ENCODE peak calls at places on chromosomes 3 and 15, in five cellular contexts. X is aorta, T is cardiac muscle cell, M is PC-9, P is Caco-2. Q is an unnamed sample. For H3K27me3, the result is how much of the 10 kb centered on the place peaks cover.

GRCh38 chr15:99249270-99249817 is at the start of gene TTC23:
- DNase-seq in X (no peak), T (peak), M (peak), P (peak), Q (no peak)

GRCh38 chr3:158465074-158465473 is 105.9 kb upstream of the MLF1 start:
- DNase-seq in X (no peak), T (no peak), M (no peak), P (no peak), Q (no peak)

GRCh38 chr15:52689562-52689961 is 10.4 kb upstream of the ATOSA start:
- DNase-seq in X (no peak), T (no peak), M (no peak), P (no peak), Q (no peak)

GRCh38 chr3:155242342-155242741 is 51.1 kb downstream of the STRIT1 start:
- DNase-seq in X (no peak), T (no peak), M (no peak), P (no peak), Q (no peak)

GRCh38 chr3:51381333-51381705 is 3.8 kb upstream of the MANF start:
- DNase-seq in X (no peak), T (no peak), M (no peak), P (no peak), Q (no peak)

GRCh38 chr3:197802505-197803459 is 11.7 kb downstream of the LRCH3 start:
- DNase-seq in X (no peak), T (no peak), M (no peak), P (no peak), Q (no peak)

GRCh38 chr15:76158250-76158649 is 98.5 kb downstream of the TMEM266 start:
- DNase-seq in X (no peak), T (no peak), M (no peak), P (no peak), Q (no peak)

GRCh38 chr15:32840481-32841245 is 122.9 kb downstream of the GREM1 start:
- DNase-seq in X (no peak), T (no peak), M (no peak), P (no peak), Q (no peak)

GRCh38 chr15:63340878-63341277 is 40.8 kb downstream of the CA12 start:
- DNase-seq in X (no peak), T (no peak), M (no peak), P (no peak), Q (no peak)

DNA sequence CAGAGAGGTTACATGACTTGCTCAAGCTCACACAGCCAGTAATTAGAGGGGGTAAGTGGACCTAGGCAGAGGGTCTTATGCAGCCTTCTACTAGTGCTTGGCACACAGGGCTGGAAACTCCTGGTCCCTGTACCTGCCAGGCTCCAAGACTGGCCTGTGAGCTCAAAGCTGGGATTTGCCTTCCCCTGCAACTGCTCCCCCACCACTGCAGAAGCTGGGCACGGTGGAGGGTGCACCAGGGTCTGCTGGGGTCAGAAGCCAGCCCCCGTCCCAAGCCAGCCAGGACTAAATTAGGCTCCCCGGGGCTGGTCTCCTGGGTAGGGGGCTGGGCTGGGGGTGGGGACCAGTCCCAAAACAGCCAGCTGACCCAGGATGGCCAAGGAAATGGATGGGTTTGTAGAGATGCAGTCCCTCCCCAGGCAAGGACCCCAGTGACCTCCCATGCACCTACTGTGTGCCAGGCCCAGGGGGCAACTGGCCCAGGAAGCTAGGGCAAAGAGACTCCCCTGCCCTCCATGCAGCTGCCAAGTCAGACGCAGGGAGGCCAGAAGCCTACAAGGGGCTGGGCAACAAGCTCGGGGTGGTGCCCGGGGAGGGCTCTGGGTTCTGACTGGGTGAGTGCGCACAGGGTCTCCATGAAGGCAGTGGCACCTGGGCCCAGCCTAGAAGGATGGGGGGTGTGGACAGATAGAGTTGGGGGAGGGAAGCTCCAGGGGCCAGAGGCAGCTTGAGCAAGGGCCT is 51.8 kb upstream of the LINGO1 start:
- DNase-seq in X (no peak), T (no peak), M (no peak), P (no peak), Q (no peak)
- H3K27me3 ChIP-seq in X (under half), T (under half), M (half or more), P (under half), Q (under half)

DNA sequence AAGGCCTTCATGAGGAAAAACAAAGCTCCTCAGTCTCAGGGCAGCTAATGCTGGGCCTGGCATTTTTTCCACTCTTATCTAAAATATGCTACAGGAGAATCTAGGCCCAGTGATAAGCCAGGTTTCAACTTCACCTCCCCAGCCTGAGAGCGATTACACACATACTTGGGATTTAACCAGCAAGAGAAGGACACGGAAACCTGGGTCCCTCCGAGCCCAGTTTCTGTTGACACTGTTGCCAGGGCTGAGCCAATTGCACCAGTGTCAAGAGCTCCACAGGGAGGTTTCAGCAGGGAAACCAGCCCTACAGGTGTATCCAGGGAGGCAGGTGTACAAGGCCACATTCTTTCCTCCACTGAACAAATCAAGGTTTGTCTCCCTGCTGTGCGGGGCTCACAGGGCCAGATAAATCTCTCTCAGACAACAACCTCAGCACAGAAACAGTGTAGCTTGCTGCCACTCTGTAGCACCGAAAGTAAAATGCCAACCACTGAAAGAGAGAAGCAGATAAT is 85.4 kb downstream of the MAGI1 start:
- DNase-seq in X (no peak), T (peak), M (peak), P (peak), Q (peak)
- H3K4me3 ChIP-seq in X (no peak), T (no peak), M (peak), P (no peak), Q (no peak)

DNA sequence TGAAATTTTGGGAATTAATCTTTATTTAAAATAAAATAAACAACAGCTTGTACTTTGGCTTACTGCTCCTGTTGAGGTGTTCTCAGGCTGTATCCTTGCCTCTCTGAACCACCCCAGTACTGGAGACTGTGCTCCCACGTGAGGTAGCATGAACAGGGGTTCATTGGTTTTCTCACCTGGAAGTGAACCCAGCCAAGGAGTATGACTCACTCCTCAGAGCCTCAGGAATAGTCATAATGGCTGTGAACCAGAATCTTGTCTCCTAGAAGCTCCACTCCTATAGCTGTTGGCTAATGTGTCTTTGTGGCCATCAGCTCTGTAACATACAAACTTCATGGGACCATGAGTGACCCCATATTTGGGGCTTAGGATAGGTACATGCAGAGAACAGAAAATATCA is 122.5 kb upstream of the ST8SIA2 start:
- DNase-seq in X (no peak), T (no peak), M (no peak), P (no peak), Q (no peak)
- H3K27me3 ChIP-seq in X (under half), T (under half), M (half or more), P (under half), Q (under half)

GRCh38 chr3:45055032-45055410 is 28.9 kb downstream of the CLEC3B start:
- DNase-seq in X (no peak), T (no peak), M (peak), P (no peak), Q (no peak)
- H3K4me3 ChIP-seq in X (no peak), T (no peak), M (no peak), P (no peak), Q (no peak)

GRCh38 chr3:129007792-129008191 is 6.7 kb downstream of the EFCC1 start:
- DNase-seq in X (no peak), T (no peak), M (no peak), P (no peak), Q (no peak)
- H3K27me3 ChIP-seq in X (under half), T (half or more), M (under half), P (under half), Q (under half)

DNA sequence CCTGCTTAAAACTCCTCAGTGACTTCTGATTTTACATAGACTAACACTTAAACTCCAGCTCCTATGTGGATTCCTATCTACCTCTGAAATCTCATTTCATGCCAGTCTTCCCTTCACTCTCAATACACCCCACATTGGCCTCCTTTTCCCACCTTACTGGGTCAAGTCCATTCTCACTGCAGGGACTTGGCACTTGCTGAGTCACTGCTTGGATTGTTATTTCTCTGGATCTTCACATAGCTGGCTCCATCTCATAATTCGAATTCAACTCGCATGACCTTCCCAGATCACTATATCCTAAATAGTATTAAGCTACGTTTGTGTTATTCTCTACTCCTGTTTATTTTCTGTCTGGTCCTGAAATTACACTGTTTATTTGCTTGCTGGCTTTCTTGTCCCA is 59.6 kb upstream of the FRMD4B start:
- DNase-seq in X (no peak), T (no peak), M (no peak), P (no peak), Q (no peak)
- H3K4me3 ChIP-seq in X (no peak), T (no peak), M (no peak), P (no peak), Q (peak)

DNA sequence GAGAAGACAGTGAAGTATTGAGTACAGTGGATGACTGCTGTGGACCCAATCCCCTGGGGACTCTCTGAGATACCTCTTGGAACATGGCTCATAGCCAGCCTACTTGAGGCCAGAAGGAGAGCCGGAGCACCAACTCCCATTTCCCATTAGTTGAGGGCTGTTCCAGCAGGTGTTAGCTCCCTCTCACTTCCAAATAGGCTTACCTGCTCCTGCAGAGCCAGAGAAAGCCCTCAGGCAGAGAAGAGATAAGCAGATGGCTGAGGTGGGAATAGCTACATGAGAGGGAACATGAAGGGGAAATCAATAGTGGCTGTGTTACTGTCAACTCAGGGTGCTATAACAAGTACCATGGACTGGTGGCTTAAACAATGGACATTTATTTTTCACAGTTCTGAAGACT is 4.6 kb upstream of the CCK start:
- DNase-seq in X (no peak), T (no peak), M (no peak), P (no peak), Q (no peak)
- H3K27me3 ChIP-seq in X (under half), T (under half), M (under half), P (under half), Q (under half)

GRCh38 chr3:46944191-46944590 is 32.4 kb downstream of the CCDC12 start:
- DNase-seq in X (no peak), T (no peak), M (no peak), P (peak), Q (no peak)

GRCh38 chr3:46939578-46940405 is 36.8 kb downstream of the CCDC12 start:
- DNase-seq in X (no peak), T (no peak), M (no peak), P (no peak), Q (no peak)

GRCh38 chr3:46943237-46944187 is 33.0 kb downstream of the CCDC12 start:
- DNase-seq in X (no peak), T (peak), M (peak), P (peak), Q (no peak)

GRCh38 chr3:46942079-46942478 is 34.5 kb downstream of the CCDC12 start:
- DNase-seq in X (no peak), T (no peak), M (no peak), P (no peak), Q (no peak)

GRCh38 chr3:46942481-46943236 is 33.9 kb downstream of the CCDC12 start:
- DNase-seq in X (no peak), T (no peak), M (no peak), P (no peak), Q (no peak)
- H3K4me3 ChIP-seq in X (no peak), T (no peak), M (no peak), P (no peak), Q (no peak)

GRCh38 chr15:87779746-87780145 is 476.8 kb downstream of the NTRK3 start:
- DNase-seq in X (no peak), T (no peak), M (no peak), P (no peak), Q (no peak)
- H3K27me3 ChIP-seq in X (under half), T (under half), M (under half), P (under half), Q (under half)

DNA sequence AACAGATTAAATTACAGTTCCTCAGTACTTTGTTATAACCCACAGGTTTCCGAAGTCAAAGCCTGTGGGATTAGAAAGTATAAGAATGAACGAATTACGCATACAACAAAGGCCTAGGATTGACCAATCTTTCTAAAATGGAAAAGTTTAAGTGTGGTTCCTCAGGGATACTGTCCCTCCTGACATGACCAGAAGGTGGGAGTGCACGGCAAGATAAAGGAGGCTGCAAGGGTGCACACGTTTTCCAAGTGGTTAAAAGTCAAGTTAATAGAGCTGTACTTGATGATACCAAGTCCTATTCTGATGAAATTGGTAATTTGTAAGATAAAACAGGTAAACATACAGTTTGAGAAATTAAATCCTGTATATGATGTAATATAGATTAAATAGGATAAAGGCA is 96.2 kb downstream of the ALDH1A2 start:
- DNase-seq in X (no peak), T (peak), M (no peak), P (no peak), Q (no peak)
- H3K4me3 ChIP-seq in X (no peak), T (no peak), M (no peak), P (no peak), Q (no peak)

Q was measured in dorsolateral prefrontal cortex.